ENCODE peak calls at places on chromosomes 6 and 20, in nine cellular contexts. B, Q, H, C, S, N, K, Y and P are unnamed samples.
A peak's percentile ranks its signal among the peaks of the same experiment; 100 is the strongest.

GRCh38 chr6:170296423-170296745 is 5.5 kb upstream of the DLL1 start:
- DNase-seq in S (no peak), Q (no peak), B (no peak), C (no peak), K (no peak), N (no peak), Y (no peak), H (no peak), P (no peak)

GRCh38 chr20:38291582-38291918 is 12.4 kb upstream of the BPI start:
- DNase-seq in K (no peak), Y (no peak), S (no peak), H (no peak), Q (no peak), N (no peak), B (no peak), C (no peak), P (no peak)

GRCh38 chr6:7170117-7170732 is 62.5 kb downstream of the RREB1 start:
- DNase-seq in S (no peak), Y (no peak), B (no peak), N (no peak), Q (no peak), H (no peak), C (no peak), K (no peak), P (no peak)

GRCh38 chr6:87922947-87923330 is 124.7 kb upstream of the SPACA1 start:
- DNase-seq in B (no peak), N (no peak), Y (no peak), K (no peak), S (no peak), H (no peak), C (no peak), Q (no peak), P (no peak)

GRCh38 chr6:3325210-3325609 is 66.5 kb downstream of the PSMG4 start:
- DNase-seq in H (no peak), Y (no peak), B (no peak), C (peak; percentile 62), K (no peak), S (no peak), Q (peak; percentile 66), N (no peak), P (no peak)

GRCh38 chr20:46835418-46835817 is 59.2 kb upstream of the EYA2 start:
- DNase-seq in S (no peak), C (peak; percentile 61), N (no peak), H (no peak), B (no peak), K (no peak), Q (no peak), Y (no peak), P (no peak)

GRCh38 chr6:48423640-48424365 is 312.8 kb upstream of the PTCHD4 start:
- DNase-seq in C (peak; percentile 65), N (no peak), K (no peak), S (no peak), H (no peak), B (no peak), Y (no peak), Q (no peak), P (no peak)

GRCh38 chr6:155412335-155412734 is 43.3 kb downstream of the NOX3 start:
- DNase-seq in K (no peak), C (peak; percentile 51), H (no peak), N (no peak), B (no peak), S (no peak), Q (no peak), Y (no peak), P (no peak)

GRCh38 chr6:125300992-125301434 is 754 bp downstream of the HDDC2 start:
- DNase-seq in H (peak; percentile 36), N (no peak), C (peak; percentile 51), S (no peak), B (no peak), Q (no peak), K (no peak), Y (no peak), P (no peak)

GRCh38 chr6:85537055-85537494 is 56.6 kb downstream of the SNX14 start:
- DNase-seq in H (no peak), N (no peak), C (peak; percentile 24), Q (no peak), K (no peak), Y (no peak), B (no peak), S (no peak), P (no peak)

GRCh38 chr6:116444991-116445566 is 16.1 kb upstream of the CALHM6 start:
- DNase-seq in C (no peak), H (no peak), Q (no peak), K (no peak), N (no peak), Y (no peak), S (no peak), B (no peak), P (no peak)

GRCh38 chr6:137365648-137366047 is 128.5 kb downstream of the OLIG3 start:
- DNase-seq in Y (no peak), B (no peak), K (no peak), S (no peak), C (no peak), N (no peak), Q (no peak), H (no peak), P (no peak)

GRCh38 chr6:107103082-107103481 is 12.2 kb downstream of the BEND3 start:
- DNase-seq in Y (no peak), C (no peak), N (no peak), K (no peak), B (no peak), Q (no peak), H (no peak), S (peak; percentile 19), P (no peak)

GRCh38 chr6:105179244-105180065 is at the start of gene POPDC3:
- DNase-seq in B (peak; percentile 39), S (peak; percentile 38), Q (no peak), H (no peak), Y (peak; percentile 65), N (no peak), K (no peak), C (peak; percentile 53), P (no peak)

GRCh38 chr20:48578397-48579098 is 249.3 kb downstream of the PREX1 start:
- DNase-seq in N (no peak), C (no peak), H (no peak), Y (no peak), S (no peak), K (no peak), Q (no peak), B (no peak), P (no peak)
- TF ChIP-seq CTCF in N (no peak), C (no peak), H (no peak), Y (no peak), S (no peak), K (no peak), Q (no peak), B (no peak), P (no peak)

GRCh38 chr6:1625926-1626413 is 16.3 kb downstream of the FOXC1 start:
- DNase-seq in C (no peak), S (no peak), B (no peak), Y (no peak), K (no peak), N (no peak), H (no peak), Q (no peak), P (no peak)

GRCh38 chr6:1623769-1624070 is 14.0 kb downstream of the FOXC1 start:
- DNase-seq in S (peak; percentile 7), K (no peak), H (no peak), B (no peak), Y (no peak), N (no peak), C (no peak), Q (no peak), P (no peak)

GRCh38 chr6:1625352-1625773 is 15.6 kb downstream of the FOXC1 start:
- DNase-seq in Y (no peak), B (no peak), K (no peak), C (peak; percentile 27), S (no peak), Q (no peak), H (no peak), N (no peak), P (no peak)

GRCh38 chr6:1624071-1624847 is 14.5 kb downstream of the FOXC1 start:
- DNase-seq in C (no peak), N (no peak), Q (no peak), B (no peak), H (peak; percentile 77), Y (no peak), K (no peak), S (peak; percentile 17), P (no peak)

GRCh38 chr6:1624848-1625341 is 15.2 kb downstream of the FOXC1 start:
- DNase-seq in C (peak; percentile 62), S (no peak), K (no peak), B (peak; percentile 56), H (peak; percentile 55), N (no peak), Y (no peak), Q (no peak), P (no peak)
- H3K27ac ChIP-seq in C (peak overlapping the region; percentile 56), S (no peak overlapping the region), K (peak overlapping the region; percentile 98), B (peak overlapping the region; percentile 14), H (peak overlapping the region; percentile 91), N (no peak overlapping the region), Y (peak overlapping the region; percentile 60), Q (peak overlapping the region; percentile 39), P (peak overlapping the region; percentile 19)

GRCh38 chr20:2889209-2889608 is 15.9 kb downstream of the PTPRA start:
- DNase-seq in Y (no peak), H (no peak), S (no peak), B (no peak), K (no peak), N (no peak), C (no peak), Q (no peak), P (no peak)
- H3K4me3 ChIP-seq in Y (no peak overlapping the region), H (no peak overlapping the region), S (no peak overlapping the region), B (no peak overlapping the region), K (no peak overlapping the region), N (no peak overlapping the region), C (no peak overlapping the region), Q (no peak overlapping the region), P (no peak overlapping the region)

GRCh38 chr20:53556267-53556897 is 37.3 kb downstream of the ZNF217 start:
- DNase-seq in C (no peak), S (no peak), B (no peak), K (no peak), Q (no peak), H (no peak), Y (no peak), N (no peak), P (no peak)

GRCh38 chr20:53547664-53548239 is 45.9 kb downstream of the ZNF217 start:
- DNase-seq in K (no peak), S (peak; percentile 33), B (no peak), C (peak; percentile 76), Y (no peak), N (peak; percentile 45), H (peak; percentile 26), Q (peak; percentile 33), P (peak; percentile 4)

GRCh38 chr20:53555081-53555480 is 38.6 kb downstream of the ZNF217 start:
- DNase-seq in Q (no peak), H (no peak), Y (no peak), C (no peak), N (no peak), S (no peak), B (no peak), K (no peak), P (no peak)

DNA sequence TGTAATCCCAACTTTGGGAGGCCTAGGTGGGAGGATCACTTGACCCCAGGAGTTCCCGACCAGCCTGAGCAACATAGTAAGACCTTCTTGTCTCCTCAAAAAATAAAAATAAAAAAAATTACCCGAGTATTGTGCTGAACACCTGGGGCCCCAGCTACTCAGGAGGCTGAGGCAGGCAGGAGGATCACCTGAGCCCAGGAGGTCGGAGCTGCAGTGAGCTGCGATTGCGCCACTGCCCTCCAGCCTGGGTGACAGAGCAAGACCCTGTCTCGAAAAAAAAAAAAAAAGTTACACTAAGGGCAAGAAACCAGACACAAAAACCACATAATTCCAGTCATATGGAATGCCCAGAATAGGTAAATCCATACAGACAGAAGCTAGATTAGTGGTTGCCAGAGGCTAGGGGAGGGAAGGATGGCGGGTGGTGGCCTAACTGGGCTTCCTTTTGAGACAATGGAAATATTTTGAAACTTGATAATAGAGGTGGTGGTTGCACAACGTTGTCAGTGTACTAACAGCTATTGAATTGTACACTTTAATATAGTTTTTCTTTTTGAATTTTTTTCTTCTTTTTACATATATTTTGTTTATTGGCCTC is 43.0 kb downstream of the ZNF217 start:
- DNase-seq in K (no peak), Y (no peak), B (no peak), S (no peak), N (no peak), C (no peak), H (no peak), Q (no peak), P (no peak)
- TF ChIP-seq CTCF in K (no peak), Y (no peak), B (no peak), S (no peak), N (no peak), C (no peak), H (no peak), Q (no peak), P (no peak)